ENCODE peak calls at places on chromosomes 13 and 19, in nine cellular contexts. A is right lobe of liver, N is Peyer's patch, C is A549, H is suprapubic skin, L is breast epithelium, M is transverse colon, X is K562, D is body of pancreas. Y is an unnamed sample.

GRCh38 chr13:32443111-32443510 is 15.2 kb upstream of the N4BP2L1 start:
- DNase-seq in N (peak; percentile 45), L (no peak), D (peak; percentile 41), M (peak; percentile 35), H (no peak), X (no peak), A (no peak), C (peak; percentile 26), Y (peak; percentile 31)

GRCh38 chr19:48905664-48906063 is 5.6 kb downstream of the NUCB1 start:
- DNase-seq in L (no peak), D (no peak), X (no peak), M (no peak), A (no peak), N (no peak), C (no peak), H (no peak), Y (no peak)

GRCh38 chr19:48964205-48965032 is 690 bp upstream of the FTL start:
- DNase-seq in N (no peak), C (peak; percentile 83), M (peak; percentile 47), L (no peak), H (no peak), D (peak; percentile 43), A (peak; percentile 80), X (no peak), Y (peak; percentile 49)

GRCh38 chr13:114013952-114014629 is 40.2 kb upstream of the C13orf46 start:
- DNase-seq in M (no peak), H (no peak), X (no peak), D (no peak), A (no peak), L (no peak), C (no peak), N (no peak), Y (no peak)

GRCh38 chr13:45393941-45394570 is 24.1 kb downstream of the SLC25A30 start:
- DNase-seq in M (peak; percentile 41), H (no peak), X (peak; percentile 37), A (no peak), C (peak; percentile 58), L (no peak), N (no peak), D (peak; percentile 71), Y (peak; percentile 48)

GRCh38 chr19:10747271-10747670 is 29.4 kb downstream of the DNM2 start:
- DNase-seq in A (no peak), M (peak; percentile 88), X (no peak), C (peak; percentile 70), L (no peak), N (no peak), D (no peak), H (no peak), Y (no peak)

GRCh38 chr13:112159575-112160547 is 92.9 kb downstream of the SOX1 start:
- DNase-seq in C (no peak), A (no peak), M (peak; percentile 87), N (no peak), H (no peak), X (no peak), D (no peak), L (peak; percentile 10), Y (no peak)

GRCh38 chr19:28633223-28634030 is 579.5 kb downstream of the UQCRFS1 start:
- DNase-seq in A (peak; percentile 65), M (peak; percentile 57), C (peak; percentile 61), D (peak; percentile 43), L (no peak), N (no peak), X (peak; percentile 76), H (no peak), Y (peak; percentile 55)

GRCh38 chr13:35388456-35388855 is 88.0 kb downstream of the MAB21L1 start:
- DNase-seq in L (no peak), M (no peak), H (no peak), N (no peak), X (no peak), C (no peak), A (no peak), D (no peak), Y (no peak)

GRCh38 chr13:29156136-29156535 is 336.0 kb downstream of the MTUS2 start:
- DNase-seq in L (no peak), N (no peak), X (no peak), C (no peak), A (no peak), M (no peak), D (no peak), H (no peak), Y (no peak)

GRCh38 chr19:23060016-23060415 is 56.8 kb upstream of the ZNF730 start:
- DNase-seq in D (no peak), M (no peak), C (no peak), N (no peak), A (no peak), X (no peak), L (no peak), H (no peak), Y (no peak)

GRCh38 chr13:52004508-52005183 is 6.6 kb downstream of the ATP7B start:
- DNase-seq in M (peak; percentile 71), H (no peak), A (no peak), X (no peak), D (no peak), C (no peak), N (no peak), L (no peak), Y (no peak)

GRCh38 chr13:37138169-37138568 is 32.7 kb upstream of the CSNK1A1L start:
- DNase-seq in L (no peak), X (no peak), D (no peak), H (no peak), M (no peak), A (no peak), N (no peak), C (peak; percentile 4), Y (no peak)

GRCh38 chr13:42567772-42568428 is 6.1 kb upstream of the TNFSF11 start:
- DNase-seq in D (no peak), A (no peak), L (no peak), H (no peak), X (no peak), M (no peak), N (no peak), C (no peak), Y (no peak)

GRCh38 chr13:47598340-47598911 is 402.6 kb downstream of the SUCLA2 start:
- DNase-seq in L (no peak), X (no peak), A (no peak), H (no peak), C (no peak), N (no peak), M (no peak), D (no peak), Y (no peak)

GRCh38 chr13:113555141-113555540 is 29.4 kb upstream of the TFDP1 start:
- DNase-seq in N (no peak), M (peak; percentile 1), C (no peak), A (no peak), L (peak; percentile 27), D (no peak), H (no peak), X (no peak), Y (no peak)

GRCh38 chr19:9009431-9009830 is 778 bp downstream of the MUC16 start:
- DNase-seq in L (no peak), H (no peak), X (no peak), C (no peak), N (no peak), D (no peak), M (no peak), A (no peak), Y (no peak)

GRCh38 chr19:7013678-7014077 is 7.6 kb downstream of the MBD3L2B start:
- DNase-seq in L (no peak), M (no peak), C (no peak), A (no peak), X (no peak), D (no peak), H (no peak), N (no peak), Y (no peak)

GRCh38 chr19:54186934-54187381 is 2.4 kb downstream of the MBOAT7 start:
- DNase-seq in A (no peak), X (peak; percentile 39), L (no peak), H (no peak), N (no peak), D (peak; percentile 87), M (peak; percentile 90), C (no peak), Y (peak; percentile 92)

GRCh38 chr13:34698953-34699352 is 243.1 kb upstream of the NBEA start:
- DNase-seq in A (no peak), D (no peak), H (no peak), L (no peak), C (no peak), X (no peak), N (no peak), M (no peak), Y (no peak)

GRCh38 chr19:1269478-1270167 is 491 bp downstream of the CIRBP start:
- DNase-seq in N (peak; percentile 79), D (peak; percentile 89), A (peak; percentile 90), H (peak; percentile 93), C (peak; percentile 86), L (peak; percentile 86), X (peak; percentile 74), M (peak; percentile 89), Y (peak; percentile 84)
- TF ChIP-seq POLR2A in N (peak; percentile 14), D (peak; percentile 0), A (peak; percentile 59), H (no peak), C (no peak), L (peak; percentile 15), X (peak; percentile 40), M (no peak), Y (no peak)

DNA sequence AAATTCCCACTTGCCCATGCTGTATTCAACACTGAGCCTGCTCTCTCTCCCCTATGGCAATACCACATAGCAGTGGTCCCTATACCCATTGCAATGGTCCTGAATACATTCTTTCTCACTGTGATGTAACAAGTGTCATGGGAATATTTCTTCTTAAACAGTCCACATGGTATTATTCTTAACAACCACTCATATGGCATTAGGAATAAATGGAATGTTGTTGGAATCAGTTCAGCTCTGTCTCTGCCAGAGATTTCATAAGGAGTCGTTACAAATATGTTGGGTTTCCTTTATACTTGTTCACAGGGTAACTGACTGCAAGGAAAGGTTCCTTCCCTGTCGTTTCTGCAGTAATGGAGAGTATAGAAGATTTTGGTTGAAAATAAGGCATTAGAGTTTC is 128.3 kb upstream of the SPATA13 start:
- DNase-seq in L (no peak), A (no peak), X (no peak), M (no peak), N (no peak), H (no peak), C (no peak), D (no peak), Y (no peak)
- H3K4me3 ChIP-seq in L (no peak overlapping the region), A (peak overlapping the region; percentile 56), X (no peak overlapping the region), M (no peak overlapping the region), N (no peak overlapping the region), H (no peak overlapping the region), C (no peak overlapping the region), D (no peak overlapping the region), Y (no peak overlapping the region)

DNA sequence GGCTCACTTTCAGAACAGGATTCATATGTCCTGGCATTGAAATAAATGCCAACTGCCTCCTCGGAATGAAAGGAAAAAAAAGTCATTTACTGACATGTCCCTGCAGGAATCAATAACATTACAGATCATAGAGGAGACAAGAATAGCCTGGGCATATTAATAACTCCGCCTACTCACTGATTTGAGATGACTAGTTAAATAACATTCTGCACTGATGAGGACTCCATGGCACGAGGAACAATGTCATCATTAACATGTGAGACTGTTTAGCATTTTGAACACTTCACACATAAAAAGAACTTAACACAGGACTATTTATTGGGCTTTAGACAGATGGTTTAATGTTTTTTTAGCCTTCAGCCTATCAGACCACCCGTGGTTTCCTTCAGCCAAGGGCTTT is 170.1 kb downstream of the OLFM4 start:
- DNase-seq in A (no peak), C (no peak), H (no peak), M (no peak), L (no peak), D (no peak), X (no peak), N (no peak), Y (no peak)
- TF ChIP-seq POLR2A in A (no peak), C (no peak), H (no peak), M (no peak), L (no peak), D (no peak), X (no peak), N (no peak), Y (no peak)

GRCh38 chr19:42421591-42422031 is 5.6 kb downstream of the LIPE start:
- DNase-seq in L (no peak), H (no peak), A (no peak), N (no peak), D (peak; percentile 78), X (no peak), C (no peak), M (no peak), Y (no peak)
- H3K4me3 ChIP-seq in L (peak overlapping the region; percentile 84), H (no peak overlapping the region), A (no peak overlapping the region), N (no peak overlapping the region), D (no peak overlapping the region), X (no peak overlapping the region), C (no peak overlapping the region), M (no peak overlapping the region), Y (no peak overlapping the region)

Y was measured in testis.